ENCODE peak calls at places on chromosomes 3 and 15, in four cellular contexts. H, B, M and A are unnamed samples.

GRCh38 chr3:27728195-27729087 is 6.3 kb upstream of the EOMES start:
- DNase-seq in H (no peak), B (peak), M (no peak), A (no peak)

GRCh38 chr15:65530318-65531111 is at the start of gene HACD3:
- DNase-seq in H (peak), B (peak), M (peak), A (peak)

GRCh38 chr15:36803773-36804172 is 224.3 kb downstream of the CDIN1 start:
- DNase-seq in H (no peak), B (no peak), M (no peak), A (no peak)

GRCh38 chr3:15361494-15362214 is 29.3 kb upstream of the SH3BP5 start:
- DNase-seq in H (no peak), B (peak), M (no peak), A (peak)

GRCh38 chr3:32593903-32594525 is 23.4 kb upstream of the DYNC1LI1 start:
- DNase-seq in H (no peak), B (peak), M (no peak), A (peak)

GRCh38 chr3:9279959-9280358 is 30.5 kb upstream of the SRGAP3 start:
- DNase-seq in H (no peak), B (peak), M (peak), A (peak)

GRCh38 chr3:13853978-13854296 is 25.9 kb downstream of the WNT7A start:
- DNase-seq in H (no peak), B (no peak), M (no peak), A (no peak)

GRCh38 chr3:183244981-183245476 is 8.0 kb upstream of the B3GNT5 start:
- DNase-seq in H (no peak), B (no peak), M (no peak), A (no peak)

GRCh38 chr3:23712095-23712494 is 93.7 kb upstream of the UBE2E1 start:
- DNase-seq in H (no peak), B (peak), M (no peak), A (no peak)

GRCh38 chr3:94525039-94525438 is 462.2 kb downstream of the NSUN3 start:
- DNase-seq in H (no peak), B (no peak), M (no peak), A (no peak)

GRCh38 chr3:55624238-55624637 is 137.1 kb upstream of the WNT5A start:
- DNase-seq in H (no peak), B (peak), M (peak), A (no peak)

GRCh38 chr3:136152176-136152843 is 43.8 kb downstream of the MSL2 start:
- DNase-seq in H (no peak), B (no peak), M (no peak), A (no peak)

GRCh38 chr3:114056130-114057010 is at the start of the genes CCDC191 and QTRT2:
- DNase-seq in H (peak), B (peak), M (peak), A (peak)

GRCh38 chr3:8491750-8492149 is 9.9 kb upstream of the LMCD1 start:
- DNase-seq in H (no peak), B (peak), M (no peak), A (no peak)

GRCh38 chr3:136343873-136344281 is 93.7 kb downstream of the PCCB start:
- DNase-seq in H (no peak), B (peak), M (peak), A (peak)

GRCh38 chr3:127458698-127459097 is 131.8 kb downstream of the TPRA1 start:
- DNase-seq in H (peak), B (peak), M (no peak), A (peak)

GRCh38 chr15:82944840-82945239 is 7.7 kb downstream of the HOMER2 start:
- DNase-seq in H (no peak), B (peak), M (no peak), A (peak)

GRCh38 chr3:149384911-149385321 is 7.5 kb upstream of the TM4SF1 start:
- DNase-seq in H (no peak), B (peak), M (no peak), A (peak)

GRCh38 chr3:115790759-115791158 is 167.4 kb downstream of the GAP43 start:
- DNase-seq in H (no peak), B (peak), M (no peak), A (peak)

GRCh38 chr15:31023841-31024240 is 32.4 kb upstream of the MTMR10 start:
- DNase-seq in H (no peak), B (no peak), M (no peak), A (no peak)

GRCh38 chr15:77702211-77702957 is 69.7 kb upstream of the LINGO1 start:
- DNase-seq in H (no peak), B (peak), M (no peak), A (peak)

GRCh38 chr3:31442755-31443154 is 90.0 kb upstream of the STT3B start:
- DNase-seq in H (no peak), B (no peak), M (no peak), A (no peak)

GRCh38 chr3:40290396-40290795 is 19.1 kb upstream of the EIF1B start:
- DNase-seq in H (no peak), B (no peak), M (no peak), A (no peak)

GRCh38 chr3:184786271-184787010 is 25.5 kb upstream of the VPS8 start:
- DNase-seq in H (no peak), B (peak), M (no peak), A (peak)

GRCh38 chr3:11391930-11392688 is 119.9 kb downstream of the ATG7 start:
- DNase-seq in H (no peak), B (peak), M (no peak), A (peak)

GRCh38 chr3:168049366-168049974 is 46.3 kb downstream of the GOLIM4 start:
- DNase-seq in H (no peak), B (peak), M (no peak), A (peak)

GRCh38 chr3:78734048-78734637 is 1033.7 kb downstream of the ROBO1 start:
- DNase-seq in H (no peak), B (peak), M (no peak), A (peak)

GRCh38 chr3:46565607-46566039 is 479 bp downstream of the LRRC2 start:
- DNase-seq in H (no peak), B (peak), M (no peak), A (peak)

GRCh38 chr15:41917767-41918430 is 24.0 kb upstream of the SPTBN5 start:
- DNase-seq in H (no peak), B (peak), M (no peak), A (peak)

GRCh38 chr3:97232635-97233034 is 418.2 kb downstream of the EPHA6 start:
- DNase-seq in H (no peak), B (no peak), M (no peak), A (no peak)

GRCh38 chr3:153055217-153055616 is 106.8 kb upstream of the RAP2B start:
- DNase-seq in H (no peak), B (no peak), M (no peak), A (no peak)

GRCh38 chr15:100338971-100339444 is 2.8 kb downstream of the ADAMTS17 start:
- DNase-seq in H (no peak), B (peak), M (peak), A (peak)

GRCh38 chr15:81442454-81442853 is 68.4 kb upstream of the TMC3 start:
- DNase-seq in H (no peak), B (no peak), M (no peak), A (no peak)

GRCh38 chr15:99443056-99443756 is 122.6 kb upstream of the MEF2A start:
- DNase-seq in H (no peak), B (no peak), M (no peak), A (peak)

GRCh38 chr15:70528816-70529215 is 234.5 kb downstream of the UACA start:
- DNase-seq in H (peak), B (no peak), M (no peak), A (no peak)

GRCh38 chr3:107738486-107739183 is 215.9 kb downstream of the BBX start:
- DNase-seq in H (no peak), B (no peak), M (no peak), A (no peak)

GRCh38 chr3:73379465-73379864 is 245.3 kb downstream of the PDZRN3 start:
- DNase-seq in H (no peak), B (peak), M (no peak), A (no peak)

GRCh38 chr3:48367201-48367600 is 4.8 kb upstream of the FBXW12 start:
- DNase-seq in H (no peak), B (no peak), M (no peak), A (no peak)